ENCODE peak calls at places on chromosome 12, in nine cellular contexts. M, P, X, Q, T, K, B, D and H are unnamed samples.

GRCh38 chr12:28578833-28579252 is 388.6 kb downstream of the CCDC91 start:
- DNase-seq in B (no peak), K (no peak), X (no peak), M (no peak), Q (no peak), P (no peak), D (no peak), T (no peak), H (peak; percentile 64)

GRCh38 chr12:115267464-115267863 is 583.5 kb upstream of the TBX3 start:
- DNase-seq in Q (no peak), D (no peak), T (no peak), M (no peak), X (no peak), P (no peak), B (no peak), K (no peak), H (peak; percentile 28)

GRCh38 chr12:57522887-57523705 is 472 bp downstream of the MBD6 start:
- DNase-seq in Q (peak; percentile 85), T (peak; percentile 11), D (peak; percentile 73), B (no peak), M (peak; percentile 82), X (no peak), P (no peak), K (peak; percentile 46), H (peak; percentile 70)

GRCh38 chr12:104671407-104672095 is 214.8 kb downstream of the CHST11 start:
- DNase-seq in B (peak; percentile 93), X (no peak), Q (peak; percentile 73), M (no peak), T (peak; percentile 65), D (peak; percentile 30), P (peak; percentile 40), K (peak; percentile 100), H (peak; percentile 96)

GRCh38 chr12:9127484-9127883 is 11.8 kb upstream of the A2M start:
- DNase-seq in M (no peak), B (no peak), K (no peak), P (no peak), D (no peak), Q (no peak), X (no peak), T (no peak), H (no peak)

GRCh38 chr12:51961834-51962233 is 10.3 kb downstream of the ACVR1B start:
- DNase-seq in B (peak; percentile 57), M (no peak), Q (peak; percentile 70), X (no peak), K (peak; percentile 28), P (no peak), D (no peak), T (no peak), H (no peak)

GRCh38 chr12:32533971-32534590 is 134.7 kb downstream of the FGD4 start:
- DNase-seq in K (peak; percentile 43), M (peak; percentile 52), Q (peak; percentile 84), P (peak; percentile 36), B (peak; percentile 1), D (peak; percentile 85), T (peak; percentile 89), X (peak; percentile 24), H (peak; percentile 88)

GRCh38 chr12:65330341-65330740 is 51.9 kb downstream of the MSRB3 start:
- DNase-seq in M (no peak), T (no peak), Q (peak; percentile 25), D (no peak), X (no peak), P (no peak), K (no peak), B (no peak), H (no peak)

GRCh38 chr12:88897723-88898122 is 317.5 kb upstream of the KITLG start:
- DNase-seq in P (no peak), M (no peak), X (no peak), K (no peak), Q (no peak), D (no peak), B (no peak), T (no peak), H (peak; percentile 32)

GRCh38 chr12:98679611-98680005 is 34.5 kb downstream of the APAF1 start:
- DNase-seq in D (no peak), Q (no peak), T (no peak), B (no peak), K (no peak), X (no peak), P (no peak), M (no peak), H (no peak)

GRCh38 chr12:103632554-103633216 is 45.6 kb downstream of the STAB2 start:
- DNase-seq in B (peak; percentile 57), X (peak; percentile 85), M (peak; percentile 89), D (peak; percentile 70), P (peak; percentile 79), K (peak; percentile 93), Q (peak; percentile 57), T (peak; percentile 81), H (peak; percentile 70)

GRCh38 chr12:30877110-30877875 is 49.3 kb upstream of the TSPAN11 start:
- DNase-seq in Q (no peak), D (no peak), T (no peak), P (no peak), B (no peak), X (no peak), M (peak; percentile 24), K (no peak), H (no peak)

GRCh38 chr12:132827763-132828703 is 636 bp downstream of the GOLGA3 start:
- DNase-seq in K (peak; percentile 77), D (peak; percentile 29), P (no peak), X (no peak), M (peak; percentile 24), T (no peak), Q (peak; percentile 49), B (no peak), H (peak; percentile 88)

GRCh38 chr12:29148958-29149690 is at the start of gene FAR2:
- DNase-seq in K (peak; percentile 69), X (peak; percentile 66), D (no peak), T (peak; percentile 56), B (no peak), Q (peak; percentile 63), P (peak; percentile 85), M (peak; percentile 75), H (peak; percentile 65)

GRCh38 chr12:98399532-98399931 is 115.9 kb upstream of the TMPO start:
- DNase-seq in M (peak; percentile 58), K (peak; percentile 64), P (no peak), Q (peak; percentile 74), X (peak; percentile 59), D (peak; percentile 45), B (peak; percentile 82), T (peak; percentile 40), H (peak; percentile 87)

GRCh38 chr12:54935235-54935951 is 49.2 kb downstream of the TESPA1 start:
- DNase-seq in B (peak; percentile 77), K (peak; percentile 94), X (no peak), M (no peak), T (no peak), D (peak; percentile 41), P (no peak), Q (peak; percentile 49), H (peak; percentile 94)

GRCh38 chr12:67651380-67651695 is 2.8 kb downstream of the DYRK2 start:
- DNase-seq in B (no peak), D (peak; percentile 64), T (peak; percentile 30), Q (peak; percentile 23), K (peak; percentile 49), M (peak; percentile 43), P (peak; percentile 53), X (peak; percentile 10), H (peak; percentile 72)

GRCh38 chr12:18345021-18345735 is 83.9 kb downstream of the PIK3C2G start:
- DNase-seq in B (no peak), X (no peak), P (no peak), Q (no peak), T (no peak), K (no peak), M (no peak), D (no peak), H (peak; percentile 13)

GRCh38 chr12:120263725-120264040 is 1.8 kb downstream of the PXN start:
- DNase-seq in M (no peak), D (no peak), P (no peak), T (no peak), B (no peak), X (no peak), Q (no peak), K (no peak), H (peak; percentile 60)
- H3K27ac ChIP-seq in M (no peak overlapping the region), D (no peak overlapping the region), P (no peak overlapping the region), T (no peak overlapping the region), B (peak overlapping the region; percentile 93), X (no peak overlapping the region), Q (peak overlapping the region; percentile 84), K (peak overlapping the region; percentile 91), H (peak overlapping the region; percentile 82)

GRCh38 chr12:70645494-70646317 is 8.5 kb upstream of the PTPRB start:
- DNase-seq in Q (peak; percentile 52), P (no peak), B (peak; percentile 67), M (peak; percentile 41), T (peak; percentile 27), X (no peak), D (no peak), K (peak; percentile 97), H (peak; percentile 96)
- TF ChIP-seq EZH2phosphoT487 in Q (no peak), P (no peak), B (no peak), M (no peak), T (no peak), X (no peak), D (no peak), K (no peak), H (no peak)

DNA sequence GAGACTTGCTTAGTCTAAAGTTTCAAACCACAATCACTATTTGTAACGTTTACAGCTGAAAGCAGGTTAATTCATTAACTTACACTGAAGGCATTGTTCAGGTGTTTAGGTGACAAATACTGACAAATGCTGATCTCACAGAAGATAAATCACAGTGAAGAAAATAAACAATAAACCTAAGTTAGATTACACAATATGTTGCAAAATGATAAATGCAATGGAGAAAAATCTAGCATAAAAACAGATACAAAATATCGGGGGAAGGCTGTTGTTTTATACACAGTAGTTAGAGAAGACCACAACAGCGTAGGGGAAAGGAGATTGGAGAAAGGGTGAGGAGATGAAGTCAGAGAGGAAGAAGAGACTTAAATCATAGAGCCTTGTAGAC is 3.0 kb downstream of the SCAF11 start:
- DNase-seq in T (no peak), P (no peak), M (no peak), B (no peak), Q (no peak), D (no peak), K (no peak), X (no peak), H (no peak)
- H4K20me1 ChIP-seq in T (peaks cover 46% of the 10 kb centered on the region), P (peaks cover 62% of the 10 kb centered on the region), M (peaks cover 23% of the 10 kb centered on the region), B (peaks cover 10% of the 10 kb centered on the region), Q (peaks cover 62% of the 10 kb centered on the region), D (peaks cover 46% of the 10 kb centered on the region), K (peaks cover 48% of the 10 kb centered on the region), X (peaks cover 63% of the 10 kb centered on the region), H (peaks cover 17% of the 10 kb centered on the region)

DNA sequence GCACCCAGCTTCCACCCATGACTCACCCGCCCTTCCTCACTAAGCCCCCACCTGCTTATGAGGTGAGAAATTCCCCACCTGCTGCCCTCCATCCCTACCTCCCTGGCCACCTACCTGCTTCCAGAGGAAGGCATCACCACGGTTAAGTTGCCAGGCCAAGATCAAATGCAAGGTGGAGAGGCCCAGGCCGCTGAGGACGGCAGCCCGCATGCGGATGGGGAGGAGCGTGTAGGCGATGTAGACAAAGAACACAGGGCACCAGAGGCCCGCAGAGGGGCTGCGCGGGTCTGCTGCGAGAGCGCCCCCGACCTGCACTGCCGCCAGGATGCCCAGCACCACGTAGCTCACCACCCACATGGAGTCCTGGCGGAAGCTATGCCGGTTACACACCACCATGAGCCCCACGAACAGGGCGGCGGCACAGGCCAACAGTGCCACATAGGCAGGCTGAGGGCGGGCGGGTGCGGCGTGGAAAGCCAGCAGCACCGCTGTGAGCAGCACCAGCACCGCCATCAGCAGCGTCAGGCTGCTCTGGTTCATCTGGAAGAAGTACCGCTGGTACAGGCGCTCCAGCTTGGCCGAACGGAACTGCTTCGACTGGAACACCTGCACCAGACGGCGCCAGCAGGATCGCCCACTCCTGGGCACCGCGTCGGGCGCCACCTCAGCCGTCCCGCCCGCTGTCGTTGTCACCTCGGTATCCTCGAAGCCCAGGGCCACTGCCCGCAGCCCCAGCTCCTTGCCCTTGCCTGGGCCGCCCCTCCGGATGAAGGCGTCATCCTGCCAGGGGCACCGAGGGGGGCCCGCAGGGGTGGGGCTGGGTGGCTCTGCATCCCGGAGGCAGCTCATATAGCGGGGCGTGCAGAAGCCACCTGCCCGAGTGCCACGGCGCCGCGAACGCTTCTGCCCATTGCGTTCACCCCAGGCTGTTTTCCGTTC is 6.2 kb downstream of the ADCY6 start:
- DNase-seq in Q (no peak), T (no peak), K (no peak), M (peak; percentile 52), X (no peak), B (no peak), D (no peak), P (no peak), H (no peak)
- H3K27ac ChIP-seq in Q (no peak overlapping the region), T (no peak overlapping the region), K (no peak overlapping the region), M (no peak overlapping the region), X (no peak overlapping the region), B (no peak overlapping the region), D (no peak overlapping the region), P (no peak overlapping the region), H (no peak overlapping the region)